ENCODE peak calls at places on chromosomes 11 and 22, in five cellular contexts. O is H1, B is GM12878, C is NT2/D1, S is HepG2. Y is an unnamed sample.

GRCh38 chr11:20355221-20356219 is 8.0 kb upstream of the HTATIP2 start:
- DNase-seq in O (no peak), B (no peak), C (no peak), S (peak), Y (peak)

GRCh38 chr11:109123811-109124787 is 297.9 kb upstream of the C11orf87 start:
- DNase-seq in O (no peak), B (no peak), C (no peak), S (no peak), Y (no peak)

GRCh38 chr11:34263462-34264186 is 94.2 kb downstream of the ABTB2 start:
- DNase-seq in O (no peak), B (no peak), C (no peak), S (peak), Y (no peak)

GRCh38 chr22:34105461-34106062 is 185.3 kb upstream of the LARGE1 start:
- DNase-seq in O (peak), B (no peak), C (peak), S (peak), Y (peak)

GRCh38 chr22:18103527-18104269 is 6.9 kb upstream of the TUBA8 start:
- DNase-seq in O (no peak), B (peak), C (no peak), S (no peak), Y (no peak)

GRCh38 chr11:47641585-47642098 is 717 bp downstream of the MTCH2 start:
- DNase-seq in O (no peak), B (no peak), C (no peak), S (no peak), Y (no peak)

GRCh38 chr22:24059121-24059520 is 48.0 kb downstream of the CABIN1 start:
- DNase-seq in O (no peak), B (no peak), C (no peak), S (no peak), Y (no peak)

GRCh38 chr22:44620129-44620840 is 81.7 kb upstream of the PRR5 start:
- DNase-seq in O (peak), B (no peak), C (peak), S (peak), Y (no peak)

GRCh38 chr11:26201411-26201810 is 130.5 kb upstream of the ANO3 start:
- DNase-seq in O (no peak), B (no peak), C (no peak), S (no peak), Y (no peak)

GRCh38 chr11:74370122-74370521 is 28.1 kb downstream of the PGM2L1 start:
- DNase-seq in O (no peak), B (no peak), C (no peak), S (no peak), Y (no peak)

GRCh38 chr11:80477178-80477577 is 1036.3 kb upstream of the TENM4 start:
- DNase-seq in O (no peak), B (no peak), C (no peak), S (no peak), Y (no peak)

DNA sequence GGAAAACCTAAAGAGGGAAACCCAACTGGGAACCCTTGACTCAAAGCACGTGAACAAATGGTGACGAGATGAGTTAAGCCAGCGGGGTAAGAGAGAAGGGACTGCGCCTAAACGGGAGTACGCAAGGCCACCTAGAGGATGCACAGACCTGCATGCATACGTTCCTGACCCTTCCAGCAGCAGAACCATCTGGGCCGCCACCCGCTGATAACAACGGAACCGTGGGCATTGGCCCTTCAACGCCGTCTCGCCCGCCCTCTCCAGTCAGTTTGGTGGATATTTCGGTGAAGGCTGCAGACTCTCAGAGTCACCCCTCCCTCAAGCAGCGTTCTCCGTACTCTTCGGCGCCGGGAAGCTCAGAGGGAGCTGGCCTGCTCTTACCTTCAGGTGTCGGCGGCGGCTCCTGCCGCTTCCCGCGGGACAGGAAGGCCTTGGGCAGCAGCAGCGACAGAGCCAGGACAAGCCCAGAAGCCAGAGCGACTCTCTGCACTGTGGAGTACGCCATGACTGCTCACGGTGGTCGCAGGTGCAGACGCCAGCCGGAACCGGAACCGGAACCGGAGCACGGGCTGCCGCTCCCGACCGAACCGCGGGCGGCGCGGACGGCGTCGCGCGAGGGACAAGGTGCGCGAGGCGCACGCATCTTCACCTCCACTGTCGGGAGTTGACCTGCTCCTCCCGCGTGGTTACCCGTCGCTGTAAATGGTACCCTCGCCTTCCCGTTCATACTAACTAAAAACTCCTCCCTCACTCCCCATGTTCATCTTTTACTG is at the start of gene RIC3:
- DNase-seq in O (peak), B (no peak), C (peak), S (no peak), Y (no peak)
- TF ChIP-seq SUZ12 in O (no peak), B (no peak), C (no peak), S (no peak), Y (no peak)

DNA sequence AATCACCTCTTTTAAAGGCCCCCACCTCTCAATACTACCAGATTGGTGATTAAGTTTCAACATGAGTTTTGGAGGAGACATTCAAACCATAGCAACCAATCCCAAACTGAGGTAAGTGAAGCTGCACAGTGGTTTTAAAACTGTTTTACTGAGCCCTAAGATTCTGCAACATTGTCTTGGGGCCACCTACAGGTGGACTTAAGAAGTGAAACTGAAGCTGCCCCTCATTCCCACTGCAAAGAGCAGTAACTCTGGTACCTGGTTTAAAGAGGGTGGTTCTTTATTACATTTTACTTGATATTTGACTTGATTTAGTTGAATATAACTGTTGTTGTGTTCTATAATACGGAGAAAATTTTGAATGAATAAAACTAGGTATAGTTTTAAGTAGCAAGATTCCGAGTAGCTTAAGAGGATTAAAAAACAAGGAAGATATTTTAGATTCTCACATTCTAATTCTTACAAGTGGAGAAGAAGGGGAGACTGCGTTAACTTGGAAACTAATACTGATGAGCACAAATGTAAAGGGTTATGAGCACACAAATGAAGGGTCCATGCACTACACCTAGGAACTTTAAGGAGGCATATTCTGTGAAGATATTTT is 26.7 kb downstream of the SYT9 start:
- DNase-seq in O (no peak), B (no peak), C (no peak), S (peak), Y (peak)
- TF ChIP-seq SUZ12 in O (no peak), B (no peak), C (no peak), S (no peak), Y (no peak)

GRCh38 chr11:122488892-122489291 is 166.6 kb upstream of the UBASH3B start:
- DNase-seq in O (no peak), B (no peak), C (no peak), S (no peak), Y (no peak)
- TF ChIP-seq SUZ12 in O (no peak), B (no peak), C (no peak), S (no peak), Y (no peak)

GRCh38 chr11:3635641-3636375 is 6.0 kb downstream of the ART5 start:
- DNase-seq in O (no peak), B (no peak), C (no peak), S (no peak), Y (no peak)
- TF ChIP-seq SUZ12 in O (no peak), B (no peak), C (no peak), S (no peak), Y (no peak)

Y was measured in HEK293T.